ENCODE peak calls at places on chromosomes 11 and 22, in four cellular contexts. One of them, this sample, is unnamed.

GRCh38 chr11:15707971-15708370 is 593.2 kb downstream of the INSC start:
- DNase-seq in H1: no peak
- DNase-seq in IMR-90: peak
- DNase-seq in fibroblast of lung: peak
- DNase-seq in this sample: peak

GRCh38 chr22:27726726-27727449 is 74.7 kb downstream of the MN1 start:
- DNase-seq in fibroblast of lung: peak
- DNase-seq in IMR-90: peak
- DNase-seq in H1: no peak
- DNase-seq in this sample: peak

GRCh38 chr11:65489706-65490310 is 9.0 kb upstream of the MALAT1 start:
- DNase-seq in IMR-90: no peak
- DNase-seq in fibroblast of lung: peak
- DNase-seq in H1: no peak
- DNase-seq in this sample: peak

GRCh38 chr11:79236541-79236971 is 204.3 kb downstream of the TENM4 start:
- DNase-seq in IMR-90: peak
- DNase-seq in H1: no peak
- DNase-seq in fibroblast of lung: peak
- DNase-seq in this sample: peak

GRCh38 chr22:49149721-49150608 is 677.7 kb downstream of the BRD1 start:
- DNase-seq in IMR-90: no peak
- DNase-seq in fibroblast of lung: no peak
- DNase-seq in H1: no peak
- DNase-seq in this sample: no peak

GRCh38 chr22:23306438-23306921 is 126.2 kb downstream of the BCR start:
- DNase-seq in fibroblast of lung: peak
- DNase-seq in H1: no peak
- DNase-seq in IMR-90: peak
- DNase-seq in this sample: peak

GRCh38 chr11:72037554-72038311 is 39.0 kb downstream of the IL18BP start:
- DNase-seq in fibroblast of lung: no peak
- DNase-seq in H1: no peak
- DNase-seq in IMR-90: no peak
- DNase-seq in this sample: no peak

GRCh38 chr11:8905528-8906165 is 5.3 kb upstream of the AKIP1 start:
- DNase-seq in IMR-90: peak
- DNase-seq in fibroblast of lung: peak
- DNase-seq in H1: no peak
- DNase-seq in this sample: peak

GRCh38 chr11:79626135-79626748 is 185.4 kb upstream of the TENM4 start:
- DNase-seq in IMR-90: peak
- DNase-seq in fibroblast of lung: peak
- DNase-seq in H1: no peak
- DNase-seq in this sample: peak

GRCh38 chr11:86370171-86370570 is 4.5 kb upstream of the CCDC81 start:
- DNase-seq in H1: no peak
- DNase-seq in IMR-90: no peak
- DNase-seq in fibroblast of lung: no peak
- DNase-seq in this sample: no peak

GRCh38 chr22:25845985-25846745 is 104.2 kb downstream of the MYO18B start:
- DNase-seq in fibroblast of lung: no peak
- DNase-seq in H1: no peak
- DNase-seq in IMR-90: no peak
- DNase-seq in this sample: no peak

GRCh38 chr22:50046019-50046415 is 12.1 kb downstream of the TTLL8 start:
- DNase-seq in fibroblast of lung: no peak
- DNase-seq in H1: no peak
- DNase-seq in IMR-90: no peak
- DNase-seq in this sample: no peak

GRCh38 chr22:20203142-20204099 is 52.6 kb upstream of the CCDC188 start:
- DNase-seq in fibroblast of lung: peak
- DNase-seq in IMR-90: peak
- DNase-seq in H1: peak
- DNase-seq in this sample: peak

GRCh38 chr22:27669798-27670599 is 131.6 kb downstream of the MN1 start:
- DNase-seq in fibroblast of lung: peak
- DNase-seq in IMR-90: no peak
- DNase-seq in H1: no peak
- DNase-seq in this sample: no peak

GRCh38 chr11:121067453-121067852 is 33.6 kb upstream of the TECTA start:
- DNase-seq in H1: no peak
- DNase-seq in fibroblast of lung: no peak
- DNase-seq in IMR-90: peak
- DNase-seq in this sample: no peak

GRCh38 chr11:9664276-9665171 is 647 bp downstream of the SWAP70 start:
- DNase-seq in IMR-90: peak
- DNase-seq in fibroblast of lung: peak
- DNase-seq in H1: no peak
- DNase-seq in this sample: peak

GRCh38 chr22:22032099-22032905 is 49.7 kb upstream of the TOP3B start:
- DNase-seq in IMR-90: no peak
- DNase-seq in H1: no peak
- DNase-seq in fibroblast of lung: no peak
- DNase-seq in this sample: no peak
- H3K4me2 ChIP-seq in IMR-90: no peak
- H3K4me2 ChIP-seq in H1: no peak
- H3K4me2 ChIP-seq in fibroblast of lung: no peak
- H3K4me2 ChIP-seq in this sample: no peak

GRCh38 chr11:83054001-83054400 is 17.7 kb downstream of the RAB30 start:
- DNase-seq in fibroblast of lung: no peak
- DNase-seq in IMR-90: no peak
- DNase-seq in H1: no peak
- DNase-seq in this sample: no peak

GRCh38 chr11:83047515-83048225 is 24.0 kb downstream of the RAB30 start:
- DNase-seq in H1: no peak
- DNase-seq in IMR-90: peak
- DNase-seq in fibroblast of lung: peak
- DNase-seq in this sample: peak

GRCh38 chr11:83054904-83055380 is 16.8 kb downstream of the RAB30 start:
- DNase-seq in fibroblast of lung: no peak
- DNase-seq in IMR-90: no peak
- DNase-seq in H1: no peak
- DNase-seq in this sample: no peak

GRCh38 chr11:83056204-83056603 is 15.5 kb downstream of the RAB30 start:
- DNase-seq in IMR-90: no peak
- DNase-seq in fibroblast of lung: no peak
- DNase-seq in H1: no peak
- DNase-seq in this sample: no peak

DNA sequence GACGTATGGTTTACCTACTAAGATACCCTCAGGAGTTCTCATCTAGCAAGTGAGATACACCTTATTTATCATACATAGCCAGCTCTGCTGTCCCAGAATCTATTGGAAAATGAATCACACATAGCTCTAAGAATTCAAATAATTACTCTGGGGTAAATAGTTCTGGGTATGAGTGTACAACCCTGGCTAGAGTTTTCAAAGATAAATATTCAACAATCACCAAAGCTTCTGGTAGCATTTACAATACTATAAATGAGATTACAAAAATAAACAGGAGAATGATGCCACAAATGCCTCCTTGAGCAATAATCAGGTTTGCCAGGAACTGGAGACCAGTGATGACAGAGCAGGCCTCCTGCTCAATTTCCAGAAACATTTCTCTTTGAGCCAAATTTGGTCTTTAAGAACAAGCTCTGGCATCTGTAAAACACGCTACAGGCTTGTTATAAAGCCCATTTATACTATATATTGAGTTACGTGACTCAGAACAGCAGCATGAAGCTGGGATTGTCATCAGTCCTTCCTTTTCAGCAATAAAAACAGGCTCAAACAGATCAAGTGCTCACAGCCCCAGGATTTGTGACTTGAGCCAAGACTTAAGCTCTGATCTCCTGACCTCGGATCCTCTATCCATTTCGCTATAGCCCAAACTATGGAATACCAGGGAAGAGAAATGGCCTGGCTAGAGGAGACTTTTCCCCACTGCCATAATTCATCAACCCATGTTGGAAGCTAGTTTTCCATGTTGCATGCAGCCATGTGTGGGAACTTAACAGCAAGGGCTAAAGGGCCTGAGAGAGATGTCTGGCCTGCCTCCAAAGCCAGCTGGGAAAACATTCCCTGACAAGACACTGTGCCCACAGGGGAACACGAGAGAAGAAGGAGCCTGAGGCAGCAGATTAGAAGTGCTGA is 19.7 kb downstream of the RAB30 start:
- DNase-seq in H1: no peak
- DNase-seq in fibroblast of lung: peak
- DNase-seq in IMR-90: peak
- DNase-seq in this sample: peak
- H3K4me2 ChIP-seq in H1: no peak
- H3K4me2 ChIP-seq in fibroblast of lung: peak
- H3K4me2 ChIP-seq in IMR-90: peak
- H3K4me2 ChIP-seq in this sample: peak

GRCh38 chr11:20011294-20011951 is 148.9 kb downstream of the DBX1 start:
- DNase-seq in IMR-90: no peak
- DNase-seq in H1: no peak
- DNase-seq in fibroblast of lung: peak
- DNase-seq in this sample: peak
- H3K4me2 ChIP-seq in IMR-90: no peak
- H3K4me2 ChIP-seq in H1: no peak
- H3K4me2 ChIP-seq in fibroblast of lung: no peak
- H3K4me2 ChIP-seq in this sample: no peak

GRCh38 chr11:34267440-34267839 is 90.4 kb downstream of the ABTB2 start:
- DNase-seq in H1: no peak
- DNase-seq in IMR-90: no peak
- DNase-seq in fibroblast of lung: no peak
- DNase-seq in this sample: no peak

GRCh38 chr11:34264266-34265110 is 93.3 kb downstream of the ABTB2 start:
- DNase-seq in fibroblast of lung: no peak
- DNase-seq in IMR-90: no peak
- DNase-seq in H1: no peak
- DNase-seq in this sample: no peak

GRCh38 chr11:34263462-34264186 is 94.2 kb downstream of the ABTB2 start:
- DNase-seq in H1: no peak
- DNase-seq in IMR-90: peak
- DNase-seq in fibroblast of lung: peak
- DNase-seq in this sample: peak

GRCh38 chr11:34266987-34267386 is 90.8 kb downstream of the ABTB2 start:
- DNase-seq in IMR-90: no peak
- DNase-seq in fibroblast of lung: peak
- DNase-seq in H1: no peak
- DNase-seq in this sample: no peak

GRCh38 chr11:34266090-34266912 is 91.5 kb downstream of the ABTB2 start:
- DNase-seq in fibroblast of lung: peak
- DNase-seq in IMR-90: peak
- DNase-seq in H1: no peak
- DNase-seq in this sample: peak
- H3K4me2 ChIP-seq in fibroblast of lung: peak
- H3K4me2 ChIP-seq in IMR-90: peak
- H3K4me2 ChIP-seq in H1: no peak
- H3K4me2 ChIP-seq in this sample: peak

DNA sequence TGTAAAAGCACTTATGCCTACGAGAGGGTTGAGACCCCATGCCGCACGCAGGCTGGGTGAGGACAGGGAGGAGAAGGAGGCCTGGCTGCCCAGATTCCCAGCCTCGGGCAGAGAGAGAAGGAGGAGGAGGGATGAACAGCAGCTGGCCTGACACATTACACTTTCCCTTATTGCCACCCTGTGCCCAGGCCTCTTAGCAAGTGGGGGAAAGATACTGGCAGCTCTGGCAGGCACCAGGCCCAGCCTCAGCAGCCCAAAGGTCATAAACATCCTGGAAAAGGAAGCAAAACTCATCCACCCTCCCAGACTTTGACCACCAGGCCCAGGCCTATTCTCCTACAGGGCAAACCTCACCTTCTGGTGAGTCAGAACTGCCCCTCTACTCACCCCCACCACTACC is 4.7 kb downstream of the PLAAT3 start:
- DNase-seq in IMR-90: no peak
- DNase-seq in fibroblast of lung: no peak
- DNase-seq in H1: no peak
- DNase-seq in this sample: no peak
- H3K4me2 ChIP-seq in IMR-90: no peak
- H3K4me2 ChIP-seq in fibroblast of lung: no peak
- H3K4me2 ChIP-seq in H1: no peak
- H3K4me2 ChIP-seq in this sample: peak

GRCh38 chr11:61543606-61544306 is 35.2 kb downstream of the LRRC10B start:
- DNase-seq in fibroblast of lung: peak
- DNase-seq in H1: no peak
- DNase-seq in IMR-90: peak
- DNase-seq in this sample: peak
- H3K4me2 ChIP-seq in fibroblast of lung: no peak
- H3K4me2 ChIP-seq in H1: no peak
- H3K4me2 ChIP-seq in IMR-90: no peak
- H3K4me2 ChIP-seq in this sample: no peak